ENCODE peak calls at places on chromosomes 1 and 21, in nine cellular contexts. B is Peyer's patch, R is progenitor cell of endocrine pancreas, H is GM12878, C is right atrium auricular region, I is heart left ventricle, Z is fibroblast of lung, V is PC-3, W is AG09319. Q is an unnamed sample.

GRCh38 chr1:59427155-59427554 is 130.3 kb downstream of the FGGY start:
- DNase-seq in B (no peak), W (no peak), R (no peak), V (peak; percentile 97), I (no peak), C (no peak), H (no peak), Z (no peak), Q (no peak)

GRCh38 chr1:97739596-97740103 is 181.2 kb downstream of the DPYD start:
- DNase-seq in W (no peak), V (no peak), I (no peak), R (no peak), B (no peak), H (no peak), C (no peak), Z (peak; percentile 33), Q (no peak)

GRCh38 chr1:61452354-61452990 is 272.5 kb downstream of the TM2D1 start:
- DNase-seq in R (no peak), B (no peak), I (no peak), C (no peak), W (no peak), Z (peak; percentile 65), V (no peak), H (no peak), Q (no peak)

GRCh38 chr21:45049725-45050359 is 24.5 kb upstream of the ADARB1 start:
- DNase-seq in Z (peak; percentile 18), H (no peak), I (no peak), V (peak; percentile 10), W (no peak), C (no peak), B (no peak), R (no peak), Q (no peak)

GRCh38 chr1:25848531-25848930 is 10.7 kb downstream of the AUNIP start:
- DNase-seq in C (no peak), R (no peak), W (no peak), B (no peak), V (no peak), H (no peak), I (no peak), Z (no peak), Q (no peak)

GRCh38 chr21:44082648-44083436 is 24.4 kb upstream of the PWP2 start:
- DNase-seq in W (no peak), B (no peak), R (no peak), C (peak; percentile 50), V (no peak), H (no peak), I (no peak), Z (no peak), Q (no peak)

GRCh38 chr1:197213193-197213592 is 54.9 kb upstream of the CRB1 start:
- DNase-seq in H (no peak), Z (no peak), R (no peak), C (no peak), B (no peak), V (no peak), W (no peak), I (no peak), Q (no peak)

GRCh38 chr1:84269286-84269685 is 32.2 kb upstream of the SAMD13 start:
- DNase-seq in R (no peak), V (no peak), Z (no peak), C (no peak), H (no peak), W (no peak), B (no peak), I (no peak), Q (no peak)

GRCh38 chr1:112083487-112083886 is 94.0 kb upstream of the KCND3 start:
- DNase-seq in C (no peak), I (no peak), R (no peak), V (peak; percentile 42), Z (peak; percentile 1), B (no peak), H (no peak), W (no peak), Q (no peak)

GRCh38 chr1:155191904-155192303 is 15.8 kb downstream of the THBS3 start:
- DNase-seq in Z (no peak), I (no peak), B (no peak), W (no peak), C (no peak), H (no peak), V (no peak), R (no peak), Q (peak; percentile 74)

GRCh38 chr1:16009030-16009460 is 5.0 kb downstream of the SRARP start:
- DNase-seq in H (no peak), R (peak; percentile 86), W (no peak), C (peak; percentile 88), V (peak; percentile 83), Z (peak; percentile 70), I (peak; percentile 88), B (peak; percentile 70), Q (peak; percentile 85)

GRCh38 chr1:180851995-180852887 is 60.5 kb upstream of the KIAA1614 start:
- DNase-seq in R (no peak), I (no peak), V (no peak), Z (no peak), W (no peak), B (no peak), H (no peak), C (no peak), Q (no peak)

GRCh38 chr1:230087722-230088115 is 20.7 kb downstream of the GALNT2 start:
- DNase-seq in B (no peak), Z (no peak), C (no peak), H (no peak), I (no peak), V (no peak), R (no peak), W (no peak), Q (no peak)

GRCh38 chr1:175683491-175684175 is 59.8 kb downstream of the TNR start:
- DNase-seq in V (no peak), W (no peak), R (no peak), I (no peak), C (no peak), H (no peak), B (no peak), Z (no peak), Q (no peak)

GRCh38 chr1:27179373-27179772 is 24.4 kb upstream of the SLC9A1 start:
- DNase-seq in C (no peak), R (no peak), B (no peak), I (no peak), W (no peak), H (no peak), Z (peak; percentile 39), V (peak; percentile 15), Q (no peak)

GRCh38 chr1:158809862-158810261 is 21.3 kb upstream of the MNDA start:
- DNase-seq in H (no peak), Z (no peak), W (no peak), V (no peak), C (no peak), I (no peak), R (no peak), B (no peak), Q (no peak)

GRCh38 chr1:115976900-115977480 is 677 bp downstream of the SLC22A15 start:
- DNase-seq in I (no peak), C (no peak), V (peak; percentile 19), H (no peak), B (no peak), W (no peak), Z (peak; percentile 3), R (no peak), Q (peak; percentile 27)

GRCh38 chr21:43903451-43904091 is 38.5 kb downstream of the AGPAT3 start:
- DNase-seq in Z (peak; percentile 53), W (no peak), R (no peak), H (no peak), V (no peak), C (no peak), B (no peak), I (no peak), Q (peak; percentile 51)

GRCh38 chr1:61618755-61619154 is 106.2 kb downstream of the TM2D1 start:
- DNase-seq in W (no peak), B (no peak), V (no peak), I (no peak), C (no peak), H (no peak), Z (no peak), R (no peak), Q (no peak)

GRCh38 chr1:156122519-156123355 is 8.2 kb downstream of the LMNA start:
- DNase-seq in R (no peak), C (peak; percentile 94), I (peak; percentile 89), W (no peak), H (no peak), Z (peak; percentile 94), B (no peak), V (peak; percentile 88), Q (peak; percentile 82)

GRCh38 chr1:162189345-162189744 is 119.9 kb downstream of the NOS1AP start:
- DNase-seq in Z (no peak), I (no peak), W (no peak), H (no peak), B (no peak), C (no peak), V (no peak), R (no peak), Q (no peak)

GRCh38 chr1:204928671-204929486 is 58.2 kb downstream of the NFASC start:
- DNase-seq in I (no peak), V (no peak), Z (no peak), H (no peak), W (no peak), R (no peak), B (no peak), C (no peak), Q (no peak)

GRCh38 chr1:113363935-113364334 is 26.4 kb upstream of the MAGI3 start:
- DNase-seq in C (no peak), I (no peak), R (no peak), H (no peak), W (no peak), B (no peak), Z (no peak), V (no peak), Q (no peak)
- TF ChIP-seq CTCF in C (no peak), I (no peak), R (no peak), H (no peak), W (no peak), B (no peak), Z (no peak), V (no peak), Q (no peak)

GRCh38 chr1:45521413-45522323 is at the start of gene PRDX1:
- DNase-seq in H (peak; percentile 93), C (peak; percentile 99), W (peak; percentile 92), Z (peak; percentile 96), V (peak; percentile 99), B (peak; percentile 96), R (peak; percentile 96), I (peak; percentile 99), Q (peak; percentile 96)
- TF ChIP-seq CTCF in H (no peak), C (peak; percentile 26), W (peak; percentile 11), Z (peak; percentile 11), V (peak; percentile 17), B (peak; percentile 34), R (no peak), I (no peak), Q (no peak)

GRCh38 chr1:34156739-34157138 is 8.3 kb downstream of the CSMD2 start:
- DNase-seq in R (no peak), B (no peak), H (no peak), I (no peak), V (no peak), Z (no peak), W (no peak), C (no peak), Q (no peak)
- TF ChIP-seq CTCF in R (peak; percentile 21), B (no peak), H (peak; percentile 9), I (no peak), V (no peak), Z (no peak), W (no peak), C (no peak), Q (no peak)

DNA sequence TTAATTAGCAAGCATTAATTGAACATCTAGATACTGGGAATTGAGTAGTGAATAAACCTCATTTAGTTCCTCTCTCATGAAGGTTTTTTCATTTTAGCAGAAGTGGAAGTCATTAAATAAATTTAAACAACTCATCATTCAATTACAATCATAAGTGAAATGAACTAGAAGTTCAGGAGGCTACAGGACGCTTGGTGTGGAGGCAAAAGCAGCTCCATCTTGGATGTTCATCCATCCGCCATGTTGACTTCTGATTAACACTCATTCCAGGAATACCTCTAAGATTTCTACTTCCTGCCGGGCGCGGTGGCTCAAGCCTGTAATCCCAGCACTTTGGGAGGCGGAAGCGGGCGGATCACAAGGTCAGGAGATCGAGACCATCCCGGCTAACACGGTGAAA is 11.5 kb upstream of the NTPCR start:
- DNase-seq in C (no peak), I (no peak), V (no peak), R (no peak), B (no peak), W (no peak), H (no peak), Z (no peak), Q (no peak)
- TF ChIP-seq CTCF in C (no peak), I (no peak), V (no peak), R (no peak), B (no peak), W (no peak), H (no peak), Z (no peak), Q (no peak)

Q was measured in mucosa of descending colon.